ENCODE peak calls at places on chromosomes 16 and 17, in eight cellular contexts. H is heart left ventricle, R is body of pancreas, D is lung, L is tibial artery, Q is A549, W is cardiac muscle cell, E is PC-9. G is an unnamed sample.

GRCh38 chr16:47687694-47688093 is 226.6 kb downstream of the PHKB start:
- DNase-seq in E (no peak), R (no peak), L (no peak), W (no peak), D (no peak), H (no peak), Q (no peak), G (no peak)

GRCh38 chr16:3401719-3402397 is 843 bp downstream of the ZNF174 start:
- DNase-seq in Q (peak; percentile 23), E (no peak), W (peak; percentile 37), L (no peak), R (no peak), D (no peak), H (no peak), G (peak; percentile 23)

GRCh38 chr16:8713635-8714097 is 39.2 kb downstream of the ABAT start:
- DNase-seq in W (no peak), D (no peak), Q (no peak), L (no peak), E (no peak), H (no peak), R (no peak), G (no peak)

GRCh38 chr17:80569936-80570335 is 25.3 kb downstream of the RPTOR start:
- DNase-seq in H (no peak), Q (no peak), R (no peak), W (no peak), D (no peak), E (no peak), L (no peak), G (no peak)

GRCh38 chr16:48099455-48099854 is 56.3 kb downstream of the ABCC12 start:
- DNase-seq in L (no peak), E (no peak), W (no peak), R (no peak), H (peak; percentile 43), Q (peak; percentile 32), D (no peak), G (no peak)

GRCh38 chr17:42518755-42519545 is 17.1 kb upstream of the NAGLU start:
- DNase-seq in L (peak; percentile 78), D (no peak), E (peak; percentile 89), R (peak; percentile 25), W (no peak), Q (peak; percentile 84), H (peak; percentile 80), G (no peak)

GRCh38 chr16:64841482-64841881 is 280.4 kb downstream of the CDH11 start:
- DNase-seq in R (no peak), L (no peak), H (no peak), D (no peak), W (no peak), Q (no peak), E (no peak), G (no peak)

GRCh38 chr16:31202402-31203385 is at the start of gene PYCARD:
- DNase-seq in Q (peak; percentile 35), L (peak; percentile 77), R (peak; percentile 48), H (peak; percentile 70), D (peak; percentile 66), E (no peak), W (peak; percentile 43), G (peak; percentile 37)

GRCh38 chr16:83903739-83904138 is 4.8 kb downstream of the MLYCD start:
- DNase-seq in W (peak; percentile 59), H (peak; percentile 88), D (no peak), L (no peak), Q (no peak), R (peak; percentile 70), E (no peak), G (no peak)

GRCh38 chr17:80950466-80951120 is 41.0 kb upstream of the CHMP6 start:
- DNase-seq in H (peak; percentile 13), W (no peak), L (peak; percentile 54), D (no peak), R (no peak), Q (no peak), E (no peak), G (no peak)

GRCh38 chr16:28549301-28549899 is 4.3 kb upstream of the SGF29 start:
- DNase-seq in H (no peak), D (no peak), L (no peak), W (no peak), Q (peak; percentile 62), E (peak; percentile 52), R (peak; percentile 45), G (peak; percentile 66)

GRCh38 chr17:58666858-58667267 is 25.0 kb downstream of the TEX14 start:
- DNase-seq in E (no peak), Q (peak; percentile 94), D (peak; percentile 74), W (no peak), H (peak; percentile 61), R (peak; percentile 73), L (peak; percentile 85), G (no peak)

GRCh38 chr17:58331815-58332719 is 3.5 kb upstream of the TSPOAP1 start:
- DNase-seq in W (no peak), E (no peak), H (peak; percentile 67), R (peak; percentile 75), D (peak; percentile 74), L (peak; percentile 81), Q (no peak), G (peak; percentile 98)

GRCh38 chr17:75950421-75950820 is 9.6 kb upstream of the FBF1 start:
- DNase-seq in D (no peak), L (no peak), R (no peak), H (no peak), E (no peak), W (no peak), Q (no peak), G (no peak)

GRCh38 chr17:82241183-82241925 is 12.5 kb downstream of the SLC16A3 start:
- DNase-seq in R (peak; percentile 81), H (peak; percentile 84), L (peak; percentile 97), E (no peak), W (no peak), Q (peak; percentile 74), D (peak; percentile 80), G (no peak)

GRCh38 chr17:66469890-66470289 is 167.5 kb downstream of the PRKCA start:
- DNase-seq in H (no peak), R (no peak), E (no peak), L (no peak), D (no peak), W (no peak), Q (no peak), G (no peak)

GRCh38 chr16:21590287-21590686 is 9.1 kb upstream of the METTL9 start:
- DNase-seq in D (no peak), R (no peak), W (no peak), L (no peak), H (no peak), Q (no peak), E (peak; percentile 94), G (no peak)

GRCh38 chr17:44218344-44219125 is 940 bp downstream of the UBTF start:
- DNase-seq in W (peak; percentile 92), L (peak; percentile 94), H (peak; percentile 90), Q (peak; percentile 93), R (peak; percentile 88), E (peak; percentile 74), D (peak; percentile 85), G (peak; percentile 94)

GRCh38 chr17:44221072-44221861 is 1.8 kb upstream of the UBTF start:
- DNase-seq in H (peak; percentile 89), D (peak; percentile 68), L (peak; percentile 90), Q (peak; percentile 85), W (peak; percentile 92), R (peak; percentile 84), E (peak; percentile 64), G (peak; percentile 87)

GRCh38 chr17:44219126-44219635 is 294 bp downstream of the UBTF start:
- DNase-seq in D (peak; percentile 62), E (no peak), R (peak; percentile 66), Q (peak; percentile 81), L (peak; percentile 78), H (peak; percentile 64), W (no peak), G (peak; percentile 88)

GRCh38 chr17:44220211-44221071 is 966 bp upstream of the UBTF start:
- DNase-seq in H (peak; percentile 53), R (peak; percentile 69), W (peak; percentile 68), D (no peak), Q (peak; percentile 64), L (peak; percentile 77), E (no peak), G (peak; percentile 77)

GRCh38 chr17:44219636-44220210 is at the start of gene UBTF:
- DNase-seq in D (peak; percentile 63), Q (peak; percentile 78), W (peak; percentile 80), E (no peak), R (peak; percentile 76), L (peak; percentile 86), H (peak; percentile 70), G (peak; percentile 87)
- TF ChIP-seq CTCF in D (no peak), Q (no peak), W (no peak), E (no peak), R (no peak), L (no peak), H (no peak), G (no peak)

GRCh38 chr16:813204-813915 is 12.8 kb upstream of the GNG13 start:
- DNase-seq in D (no peak), H (no peak), Q (no peak), L (no peak), R (peak; percentile 27), E (no peak), W (peak; percentile 77), G (peak; percentile 44)
- H3K27ac ChIP-seq in D (no peak overlapping the region), H (no peak overlapping the region), Q (peak overlapping the region; percentile 80), L (no peak overlapping the region), R (no peak overlapping the region), E (no peak overlapping the region), W (no peak overlapping the region), G (no peak overlapping the region)

GRCh38 chr17:79169861-79170260 is 95.2 kb downstream of the ENGASE start:
- DNase-seq in L (no peak), R (no peak), E (no peak), H (no peak), D (no peak), Q (no peak), W (no peak), G (no peak)

GRCh38 chr17:79174193-79174765 is 99.7 kb downstream of the ENGASE start:
- DNase-seq in L (no peak), H (no peak), W (no peak), E (no peak), D (no peak), Q (no peak), R (no peak), G (no peak)

GRCh38 chr17:79168486-79169055 is 93.9 kb downstream of the ENGASE start:
- DNase-seq in E (no peak), W (no peak), L (no peak), R (no peak), D (no peak), Q (no peak), H (no peak), G (no peak)

GRCh38 chr17:79169366-79169765 is 94.7 kb downstream of the ENGASE start:
- DNase-seq in H (no peak), W (no peak), E (no peak), L (no peak), Q (no peak), D (no peak), R (no peak), G (no peak)

DNA sequence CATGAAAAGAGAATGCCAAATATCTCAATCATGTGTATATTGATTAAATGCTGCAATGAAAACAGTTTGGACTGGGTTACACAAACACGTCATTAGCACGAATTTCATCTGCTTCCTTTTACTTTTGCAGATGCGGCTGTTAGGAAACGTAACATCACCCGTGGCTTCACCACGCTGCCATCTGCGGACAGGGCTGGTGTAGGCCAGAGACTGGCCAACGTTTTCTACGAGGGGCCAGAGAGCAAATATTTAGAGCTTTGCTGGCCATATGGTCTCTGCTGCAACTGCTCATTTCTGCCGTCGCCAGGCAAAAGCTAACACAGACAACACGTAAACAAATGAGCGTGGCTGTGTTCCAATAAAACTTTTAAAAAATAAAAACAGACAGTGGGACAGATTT is 96.5 kb downstream of the ENGASE start:
- DNase-seq in R (no peak), E (no peak), W (no peak), Q (no peak), D (no peak), L (no peak), H (no peak), G (no peak)
- H3K4me1 ChIP-seq in R (no peaks in the 10 kb centered on the region), E (no peaks in the 10 kb centered on the region), W (no peaks in the 10 kb centered on the region), Q (peaks cover 11% of the 10 kb centered on the region), D (no peaks in the 10 kb centered on the region), L (no peaks in the 10 kb centered on the region), H (no peaks in the 10 kb centered on the region), G (no peaks in the 10 kb centered on the region)

GRCh38 chr16:89183975-89184684 is 12.6 kb downstream of the CDH15 start:
- DNase-seq in R (no peak), E (no peak), D (no peak), W (no peak), L (no peak), Q (no peak), H (peak; percentile 24), G (no peak)
- TF ChIP-seq CTCF in R (no peak), E (no peak), D (no peak), W (no peak), L (no peak), Q (no peak), H (no peak), G (no peak)

G was measured in OCI-LY7.